ENCODE peak calls at places on chromosomes 6 and 20, in six cellular contexts. One of them, this sample, is unnamed.

GRCh38 chr20:61756966-61757677 is 308.6 kb downstream of the TAF4 start:
- DNase-seq in nephron progenitor cell: no peak
- DNase-seq in neural crest cell: no peak
- DNase-seq in OCI-LY7: no peak
- DNase-seq in psoas muscle: peak
- DNase-seq in stomach: no peak
- DNase-seq in this sample: no peak

GRCh38 chr6:45677381-45677992 is 299.8 kb upstream of the SUPT3H start:
- DNase-seq in nephron progenitor cell: no peak
- DNase-seq in stomach: peak
- DNase-seq in neural crest cell: no peak
- DNase-seq in psoas muscle: no peak
- DNase-seq in OCI-LY7: peak
- DNase-seq in this sample: peak

GRCh38 chr6:130470777-130471176 is 105.0 kb downstream of the TMEM200A start:
- DNase-seq in nephron progenitor cell: no peak
- DNase-seq in OCI-LY7: no peak
- DNase-seq in neural crest cell: no peak
- DNase-seq in psoas muscle: no peak
- DNase-seq in stomach: no peak
- DNase-seq in this sample: no peak

GRCh38 chr6:101413773-101414172 is 20.3 kb downstream of the GRIK2 start:
- DNase-seq in neural crest cell: no peak
- DNase-seq in OCI-LY7: no peak
- DNase-seq in stomach: no peak
- DNase-seq in psoas muscle: no peak
- DNase-seq in nephron progenitor cell: no peak
- DNase-seq in this sample: no peak

GRCh38 chr6:149897855-149898744 is at the start of gene RAET1E:
- DNase-seq in psoas muscle: no peak
- DNase-seq in nephron progenitor cell: no peak
- DNase-seq in stomach: no peak
- DNase-seq in OCI-LY7: peak
- DNase-seq in neural crest cell: no peak
- DNase-seq in this sample: no peak

GRCh38 chr6:150372051-150372450 is 3.2 kb downstream of the IYD start:
- DNase-seq in nephron progenitor cell: no peak
- DNase-seq in OCI-LY7: no peak
- DNase-seq in neural crest cell: no peak
- DNase-seq in stomach: no peak
- DNase-seq in psoas muscle: no peak
- DNase-seq in this sample: no peak

GRCh38 chr6:89951574-89952360 is 57.5 kb downstream of the GJA10 start:
- DNase-seq in neural crest cell: no peak
- DNase-seq in OCI-LY7: no peak
- DNase-seq in psoas muscle: no peak
- DNase-seq in stomach: no peak
- DNase-seq in nephron progenitor cell: peak
- DNase-seq in this sample: no peak

GRCh38 chr6:170052991-170053821 is 237.7 kb downstream of the DLL1 start:
- DNase-seq in neural crest cell: no peak
- DNase-seq in OCI-LY7: no peak
- DNase-seq in stomach: peak
- DNase-seq in nephron progenitor cell: no peak
- DNase-seq in psoas muscle: peak
- DNase-seq in this sample: no peak

GRCh38 chr6:157434349-157435016 is 53.5 kb downstream of the ZDHHC14 start:
- DNase-seq in OCI-LY7: no peak
- DNase-seq in psoas muscle: peak
- DNase-seq in nephron progenitor cell: no peak
- DNase-seq in stomach: no peak
- DNase-seq in neural crest cell: no peak
- DNase-seq in this sample: no peak

GRCh38 chr6:41170547-41171160 is 7.7 kb upstream of the TREM2 start:
- DNase-seq in stomach: no peak
- DNase-seq in nephron progenitor cell: no peak
- DNase-seq in psoas muscle: no peak
- DNase-seq in neural crest cell: no peak
- DNase-seq in OCI-LY7: no peak
- DNase-seq in this sample: no peak

GRCh38 chr6:46138281-46138680 is 8.5 kb downstream of the ENPP4 start:
- DNase-seq in psoas muscle: no peak
- DNase-seq in OCI-LY7: peak
- DNase-seq in nephron progenitor cell: no peak
- DNase-seq in stomach: no peak
- DNase-seq in neural crest cell: no peak
- DNase-seq in this sample: no peak

GRCh38 chr6:106462923-106463557 is 102.5 kb downstream of the CRYBG1 start:
- DNase-seq in OCI-LY7: no peak
- DNase-seq in stomach: no peak
- DNase-seq in psoas muscle: no peak
- DNase-seq in neural crest cell: no peak
- DNase-seq in nephron progenitor cell: no peak
- DNase-seq in this sample: no peak

DNA sequence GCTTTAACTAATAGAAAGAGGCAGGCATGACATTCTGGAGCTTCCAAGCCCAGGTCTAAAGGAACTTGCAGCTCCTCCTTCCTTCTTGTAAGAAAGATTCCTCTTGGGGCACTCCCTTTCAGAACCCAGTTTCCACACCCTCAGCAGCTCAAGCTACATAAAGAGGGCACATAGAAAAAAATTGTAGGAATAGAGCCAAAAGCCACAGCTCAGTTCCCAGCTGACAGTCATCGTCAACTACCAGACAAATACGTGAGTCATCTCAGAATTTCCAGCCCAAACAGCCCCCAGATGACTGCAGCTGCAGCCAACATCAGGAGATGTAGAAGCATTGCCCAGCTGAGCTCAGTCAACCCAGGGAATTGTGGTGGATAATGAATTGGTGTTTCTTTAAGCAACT is 349.8 kb upstream of the ARID1B start:
- DNase-seq in psoas muscle: no peak
- DNase-seq in OCI-LY7: no peak
- DNase-seq in stomach: no peak
- DNase-seq in neural crest cell: no peak
- DNase-seq in nephron progenitor cell: no peak
- DNase-seq in this sample: no peak
- TF ChIP-seq CTCF in psoas muscle: no peak
- TF ChIP-seq CTCF in OCI-LY7: no peak
- TF ChIP-seq CTCF in stomach: no peak
- TF ChIP-seq CTCF in neural crest cell: no peak
- TF ChIP-seq CTCF in nephron progenitor cell: no peak
- TF ChIP-seq CTCF in this sample: no peak

DNA sequence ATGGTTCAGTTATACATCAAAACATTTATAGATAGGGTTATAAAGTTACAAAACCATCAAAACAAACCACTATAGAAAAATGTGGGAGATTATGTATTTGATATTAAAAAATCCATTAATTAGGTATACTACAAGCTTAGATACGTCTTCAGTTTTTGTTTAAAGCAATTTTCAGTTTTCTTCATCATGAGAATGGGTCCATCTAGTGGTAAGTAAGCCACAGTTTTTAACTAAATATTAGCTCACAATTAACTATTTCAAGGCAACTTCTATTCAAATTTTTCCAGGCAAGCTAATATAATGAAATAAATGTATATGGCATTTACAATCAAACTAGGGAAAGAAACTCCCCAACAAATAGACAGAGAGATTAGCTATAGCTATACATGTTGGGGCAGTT is 44.4 kb downstream of the RNGTT start:
- DNase-seq in psoas muscle: no peak
- DNase-seq in neural crest cell: no peak
- DNase-seq in nephron progenitor cell: no peak
- DNase-seq in stomach: no peak
- DNase-seq in OCI-LY7: peak
- DNase-seq in this sample: no peak
- TF ChIP-seq CTCF in psoas muscle: no peak
- TF ChIP-seq CTCF in neural crest cell: peak
- TF ChIP-seq CTCF in nephron progenitor cell: no peak
- TF ChIP-seq CTCF in stomach: no peak
- TF ChIP-seq CTCF in OCI-LY7: peak
- TF ChIP-seq CTCF in this sample: peak

DNA sequence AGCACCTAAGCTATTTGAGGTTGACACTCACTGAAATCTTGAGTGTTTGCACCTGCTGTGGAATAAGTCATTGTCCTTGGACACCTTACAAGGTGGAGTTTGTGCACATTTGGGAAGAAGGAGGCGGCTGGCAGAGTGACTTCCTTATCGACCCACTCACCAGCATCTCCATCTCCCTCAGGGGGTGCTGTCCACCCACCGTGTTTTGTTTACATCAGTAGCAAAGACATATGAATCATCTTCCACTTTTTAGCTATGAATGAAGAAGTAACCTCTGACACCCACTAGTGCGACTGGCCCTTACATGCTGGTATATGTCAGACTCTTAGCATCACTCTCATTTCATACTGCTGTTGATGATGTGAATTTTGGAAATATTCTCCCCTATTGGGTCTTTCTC is 119.5 kb upstream of the SGK1 start:
- DNase-seq in nephron progenitor cell: no peak
- DNase-seq in neural crest cell: no peak
- DNase-seq in OCI-LY7: peak
- DNase-seq in psoas muscle: no peak
- DNase-seq in stomach: no peak
- DNase-seq in this sample: no peak
- TF ChIP-seq CTCF in nephron progenitor cell: no peak
- TF ChIP-seq CTCF in neural crest cell: no peak
- TF ChIP-seq CTCF in OCI-LY7: peak
- TF ChIP-seq CTCF in psoas muscle: no peak
- TF ChIP-seq CTCF in stomach: no peak
- TF ChIP-seq CTCF in this sample: no peak

DNA sequence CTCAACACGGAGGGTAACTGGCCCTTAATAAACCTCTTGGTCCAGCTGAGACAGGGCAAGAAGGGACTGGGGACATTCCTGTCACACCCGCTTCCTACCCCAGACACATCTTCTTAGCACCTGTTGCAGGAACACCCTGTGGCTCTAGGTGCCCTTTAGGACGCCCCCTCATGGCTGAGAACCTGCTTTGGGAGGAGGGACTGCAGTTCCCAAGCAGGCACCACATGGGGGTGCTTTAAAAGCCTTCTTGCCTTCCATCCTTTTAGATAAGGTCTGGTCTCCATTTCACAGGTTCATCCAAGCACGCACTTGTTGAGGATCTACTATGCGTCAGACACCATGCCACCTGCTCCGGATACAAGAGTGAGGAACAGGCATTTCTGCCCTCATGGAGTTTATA is 26.6 kb downstream of the NSFL1C start:
- DNase-seq in neural crest cell: no peak
- DNase-seq in nephron progenitor cell: no peak
- DNase-seq in stomach: no peak
- DNase-seq in OCI-LY7: peak
- DNase-seq in psoas muscle: no peak
- DNase-seq in this sample: no peak
- TF ChIP-seq CTCF in neural crest cell: no peak
- TF ChIP-seq CTCF in nephron progenitor cell: no peak
- TF ChIP-seq CTCF in stomach: no peak
- TF ChIP-seq CTCF in OCI-LY7: peak
- TF ChIP-seq CTCF in psoas muscle: no peak
- TF ChIP-seq CTCF in this sample: no peak

GRCh38 chr20:15905661-15906060 is 667.6 kb downstream of the KIF16B start:
- DNase-seq in stomach: no peak
- DNase-seq in nephron progenitor cell: no peak
- DNase-seq in OCI-LY7: no peak
- DNase-seq in neural crest cell: no peak
- DNase-seq in psoas muscle: no peak
- DNase-seq in this sample: no peak

GRCh38 chr20:15899972-15900371 is 673.3 kb downstream of the KIF16B start:
- DNase-seq in stomach: no peak
- DNase-seq in psoas muscle: no peak
- DNase-seq in OCI-LY7: no peak
- DNase-seq in neural crest cell: no peak
- DNase-seq in nephron progenitor cell: no peak
- DNase-seq in this sample: no peak

GRCh38 chr20:15900443-15900842 is 672.8 kb downstream of the KIF16B start:
- DNase-seq in OCI-LY7: no peak
- DNase-seq in psoas muscle: no peak
- DNase-seq in nephron progenitor cell: no peak
- DNase-seq in neural crest cell: no peak
- DNase-seq in stomach: no peak
- DNase-seq in this sample: no peak

GRCh38 chr20:15902493-15902892 is 670.8 kb downstream of the KIF16B start:
- DNase-seq in OCI-LY7: peak
- DNase-seq in nephron progenitor cell: peak
- DNase-seq in psoas muscle: no peak
- DNase-seq in neural crest cell: peak
- DNase-seq in stomach: no peak
- DNase-seq in this sample: no peak
- TF ChIP-seq CTCF in OCI-LY7: peak
- TF ChIP-seq CTCF in nephron progenitor cell: peak
- TF ChIP-seq CTCF in psoas muscle: no peak
- TF ChIP-seq CTCF in neural crest cell: peak
- TF ChIP-seq CTCF in stomach: no peak
- TF ChIP-seq CTCF in this sample: no peak

GRCh38 chr6:2526766-2527165 is 224.0 kb downstream of the MYLK4 start:
- DNase-seq in OCI-LY7: no peak
- DNase-seq in stomach: no peak
- DNase-seq in psoas muscle: no peak
- DNase-seq in nephron progenitor cell: no peak
- DNase-seq in neural crest cell: no peak
- DNase-seq in this sample: no peak

GRCh38 chr6:2528156-2528555 is 222.6 kb downstream of the MYLK4 start:
- DNase-seq in stomach: no peak
- DNase-seq in psoas muscle: no peak
- DNase-seq in OCI-LY7: no peak
- DNase-seq in neural crest cell: no peak
- DNase-seq in nephron progenitor cell: no peak
- DNase-seq in this sample: no peak

GRCh38 chr6:2523061-2523460 is 227.7 kb downstream of the MYLK4 start:
- DNase-seq in psoas muscle: no peak
- DNase-seq in neural crest cell: no peak
- DNase-seq in stomach: no peak
- DNase-seq in OCI-LY7: no peak
- DNase-seq in nephron progenitor cell: no peak
- DNase-seq in this sample: no peak

GRCh38 chr6:2522521-2522920 is 228.2 kb downstream of the MYLK4 start:
- DNase-seq in psoas muscle: no peak
- DNase-seq in nephron progenitor cell: no peak
- DNase-seq in OCI-LY7: no peak
- DNase-seq in stomach: no peak
- DNase-seq in neural crest cell: no peak
- DNase-seq in this sample: no peak

GRCh38 chr6:2524090-2524489 is 226.6 kb downstream of the MYLK4 start:
- DNase-seq in OCI-LY7: peak
- DNase-seq in psoas muscle: no peak
- DNase-seq in stomach: no peak
- DNase-seq in neural crest cell: no peak
- DNase-seq in nephron progenitor cell: no peak
- DNase-seq in this sample: no peak
- TF ChIP-seq CTCF in OCI-LY7: peak
- TF ChIP-seq CTCF in psoas muscle: no peak
- TF ChIP-seq CTCF in stomach: no peak
- TF ChIP-seq CTCF in neural crest cell: no peak
- TF ChIP-seq CTCF in nephron progenitor cell: no peak
- TF ChIP-seq CTCF in this sample: no peak

This sample was measured in B cell.